ENCODE peak calls at places on chromosome 18, in four cellular contexts. N is fibroblast of mammary gland, I is breast epithelium, B is AG04449. Q is an unnamed sample.

GRCh38 chr18:80143876-80144275 is 34.8 kb downstream of the ADNP2 start:
- DNase-seq in B (no peak), N (peak), I (no peak), Q (no peak)

GRCh38 chr18:52152036-52152435 is 188.0 kb upstream of the DCC start:
- DNase-seq in B (no peak), N (no peak), I (no peak), Q (no peak)

GRCh38 chr18:62751341-62751821 is 36.0 kb downstream of the PHLPP1 start:
- DNase-seq in N (no peak), I (no peak), B (no peak), Q (no peak)

GRCh38 chr18:76448262-76449109 is 46.6 kb downstream of the ZNF516 start:
- DNase-seq in B (no peak), N (no peak), I (no peak), Q (no peak)

GRCh38 chr18:76658627-76659026 is 163.6 kb upstream of the ZNF516 start:
- DNase-seq in B (no peak), N (no peak), I (no peak), Q (peak)

GRCh38 chr18:61609131-61609530 is 275.9 kb downstream of the CDH20 start:
- DNase-seq in B (no peak), N (no peak), I (no peak), Q (no peak)

GRCh38 chr18:60892441-60892840 is 440.8 kb upstream of the CDH20 start:
- DNase-seq in B (no peak), N (peak), I (no peak), Q (peak)

GRCh38 chr18:78160961-78161656 is 818.5 kb upstream of the SALL3 start:
- DNase-seq in B (no peak), N (peak), I (no peak), Q (peak)

GRCh38 chr18:55321268-55322175 is 266.5 kb downstream of the TCF4 start:
- DNase-seq in I (peak), B (no peak), N (peak), Q (peak)

GRCh38 chr18:47997338-47997780 is 66.9 kb upstream of the SMAD2 start:
- DNase-seq in I (no peak), B (no peak), N (peak), Q (peak)

GRCh38 chr18:35215026-35215425 is 25.8 kb upstream of the ZNF397 start:
- DNase-seq in I (no peak), B (no peak), N (no peak), Q (no peak)

GRCh38 chr18:57441395-57441794 is 6.2 kb downstream of the ONECUT2 start:
- DNase-seq in I (no peak), N (peak), B (no peak), Q (peak)

GRCh38 chr18:60549338-60549960 is 176.9 kb upstream of the MC4R start:
- DNase-seq in B (peak), I (no peak), N (peak), Q (peak)

GRCh38 chr18:62425465-62426190 is 97.2 kb upstream of the ZCCHC2 start:
- DNase-seq in N (peak), I (peak), B (peak), Q (peak)

GRCh38 chr18:49747876-49748275 is 65.5 kb downstream of the ACAA2 start:
- DNase-seq in N (no peak), B (no peak), I (no peak), Q (no peak)

GRCh38 chr18:6215888-6216287 is 198.8 kb downstream of the L3MBTL4 start:
- DNase-seq in N (no peak), I (no peak), B (no peak), Q (no peak)

GRCh38 chr18:6222271-6222670 is 192.4 kb downstream of the L3MBTL4 start:
- DNase-seq in B (no peak), I (no peak), N (no peak), Q (no peak)

GRCh38 chr18:6220129-6220528 is 194.6 kb downstream of the L3MBTL4 start:
- DNase-seq in I (no peak), N (no peak), B (no peak), Q (no peak)

GRCh38 chr18:6221602-6222014 is 193.1 kb downstream of the L3MBTL4 start:
- DNase-seq in N (no peak), I (no peak), B (no peak), Q (no peak)

GRCh38 chr18:6219116-6219717 is 195.5 kb downstream of the L3MBTL4 start:
- DNase-seq in B (peak), N (peak), I (no peak), Q (no peak)
- TF ChIP-seq CTCF in B (peak), N (peak), I (no peak), Q (peak)

DNA sequence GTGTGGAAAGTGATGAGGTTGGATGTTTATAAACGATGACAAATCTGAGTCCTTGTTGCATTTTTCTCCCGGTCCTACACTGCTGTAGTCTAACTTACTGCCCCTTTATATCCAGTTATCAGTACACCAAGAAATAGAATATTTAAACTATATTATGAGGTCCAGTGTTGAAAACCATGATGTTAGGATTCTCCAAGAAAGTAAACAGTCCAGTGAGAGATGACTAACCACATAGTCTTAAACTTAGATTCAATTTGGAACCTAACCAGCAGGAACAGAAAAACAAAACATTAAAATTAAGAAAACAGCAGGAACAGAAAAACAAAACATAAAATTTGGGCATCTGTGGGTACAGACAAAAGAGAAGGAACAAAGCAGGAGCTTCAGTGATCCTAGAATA is 143.2 kb downstream of the TPGS2 start:
- DNase-seq in N (peak), B (no peak), I (no peak), Q (no peak)
- TF ChIP-seq CTCF in N (no peak), B (no peak), I (no peak), Q (no peak)

GRCh38 chr18:3380384-3380961 is 69.5 kb upstream of the TGIF1 start:
- DNase-seq in I (no peak), N (peak), B (no peak), Q (peak)
- TF ChIP-seq CTCF in I (no peak), N (peak), B (no peak), Q (peak)

DNA sequence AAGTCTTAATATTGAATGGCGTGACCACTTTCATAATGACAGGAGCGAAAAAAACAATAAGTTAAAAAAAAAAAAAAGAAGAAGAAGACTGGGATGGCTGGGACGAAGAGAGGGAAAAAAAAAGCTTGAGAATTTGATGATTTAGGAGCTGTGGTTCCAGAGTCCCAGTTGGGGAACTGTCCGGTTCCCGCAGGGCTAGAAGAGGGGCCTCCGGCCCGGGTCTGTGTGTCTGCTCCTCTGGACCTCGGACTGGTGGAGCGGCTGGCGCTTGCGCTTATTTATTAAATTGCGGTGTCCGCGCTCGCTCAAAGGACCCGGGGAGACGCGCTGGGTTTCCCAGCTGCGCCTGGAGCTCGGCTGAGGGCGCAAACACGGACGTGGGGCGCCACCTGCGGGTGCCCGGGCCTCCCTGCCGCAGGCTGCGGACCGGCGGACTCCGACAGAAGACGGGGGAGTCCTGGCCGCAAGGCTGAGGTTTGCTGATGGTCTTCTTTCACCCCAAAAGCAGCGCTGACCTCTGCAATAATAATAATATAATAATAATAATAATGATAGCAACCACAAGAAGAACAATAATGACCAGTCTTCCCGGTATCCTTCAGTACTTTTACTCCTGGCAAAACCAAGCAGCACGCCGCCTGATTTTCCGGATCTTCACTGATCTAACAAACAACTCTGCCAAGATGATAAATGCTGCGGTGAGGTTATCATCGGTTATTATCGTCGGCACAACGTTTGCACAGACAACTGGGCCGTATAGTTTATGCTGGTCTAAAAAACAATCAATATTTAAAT is at the start of gene CBLN2:
- DNase-seq in N (peak), I (no peak), B (no peak), Q (peak)
- TF ChIP-seq CTCF in N (peak), I (peak), B (peak), Q (peak)